ENCODE peak calls at places on chromosomes 3 and 15, in four cellular contexts. B, V, U and I are unnamed samples. For H3K9me3, the result is how much of the 10 kb centered on the place peaks cover.

GRCh38 chr3:139302084-139302800 is 41.6 kb upstream of the MRPS22 start:
- DNase-seq in U (no peak), B (no peak), V (peak), I (no peak)

GRCh38 chr15:89999676-90000174 is 1.4 kb upstream of the ZNF710 start:
- DNase-seq in V (no peak), B (no peak), U (no peak), I (peak)

GRCh38 chr3:41198526-41198925 is 779 bp upstream of the CTNNB1 start:
- DNase-seq in B (peak), U (peak), V (no peak), I (peak)

GRCh38 chr3:17032407-17033034 is 147.8 kb downstream of the PLCL2 start:
- DNase-seq in U (no peak), B (no peak), V (no peak), I (peak)

GRCh38 chr15:60396560-60396963 is 1.2 kb downstream of the ANXA2 start:
- DNase-seq in B (no peak), U (no peak), V (no peak), I (no peak)

GRCh38 chr3:192833177-192833890 is 84.3 kb downstream of the MB21D2 start:
- DNase-seq in B (no peak), V (no peak), U (no peak), I (no peak)

GRCh38 chr15:90327313-90327712 is 24.8 kb upstream of the ZNF774 start:
- DNase-seq in V (no peak), U (no peak), B (no peak), I (no peak)

GRCh38 chr15:78100886-78101285 is 8.5 kb downstream of the SH2D7 start:
- DNase-seq in B (no peak), V (no peak), U (peak), I (no peak)

GRCh38 chr15:98776607-98777281 is 128.4 kb downstream of the IGF1R start:
- DNase-seq in B (no peak), U (no peak), V (no peak), I (no peak)

GRCh38 chr3:128714887-128715496 is 11.0 kb upstream of the RAB7A start:
- DNase-seq in B (peak), U (no peak), V (no peak), I (no peak)

GRCh38 chr15:92714071-92714456 is 58.5 kb upstream of the FAM174B start:
- DNase-seq in B (no peak), V (peak), U (no peak), I (peak)

GRCh38 chr15:63896336-63897115 is 62.8 kb upstream of the HERC1 start:
- DNase-seq in U (no peak), V (peak), B (peak), I (no peak)

GRCh38 chr3:128383316-128384235 is 83.1 kb downstream of the DNAJB8 start:
- DNase-seq in V (peak), B (peak), U (peak), I (peak)

GRCh38 chr3:173865900-173866498 is 468.5 kb downstream of the NLGN1 start:
- DNase-seq in B (no peak), V (no peak), U (no peak), I (no peak)

GRCh38 chr15:52294881-52295420 is 653 bp downstream of the MYO5C start:
- DNase-seq in V (no peak), B (no peak), U (no peak), I (no peak)

GRCh38 chr15:41507820-41508290 is 5.8 kb downstream of the LTK start:
- DNase-seq in B (no peak), U (peak), V (peak), I (no peak)

GRCh38 chr3:125192190-125193035 is 20.1 kb downstream of the SLC12A8 start:
- DNase-seq in V (no peak), U (no peak), B (no peak), I (no peak)

GRCh38 chr3:112610121-112610520 is 30.8 kb downstream of the CCDC80 start:
- DNase-seq in B (no peak), U (no peak), V (no peak), I (no peak)

GRCh38 chr15:32838820-32839219 is 121.0 kb downstream of the GREM1 start:
- DNase-seq in U (no peak), V (no peak), B (no peak), I (no peak)

GRCh38 chr15:66065325-66065724 is 188.2 kb downstream of the MEGF11 start:
- DNase-seq in U (no peak), V (no peak), B (no peak), I (no peak)

GRCh38 chr3:11658180-11658579 is 14.5 kb upstream of the VGLL4 start:
- DNase-seq in U (no peak), V (no peak), B (no peak), I (no peak)

GRCh38 chr3:58332575-58333179 is at the start of gene PXK:
- DNase-seq in U (peak), V (peak), B (peak), I (peak)

GRCh38 chr3:112115161-112115739 is 17.8 kb downstream of the GCSAM start:
- DNase-seq in U (no peak), V (no peak), B (no peak), I (no peak)

GRCh38 chr15:36400936-36401585 is 178.4 kb upstream of the CDIN1 start:
- DNase-seq in V (no peak), U (no peak), B (no peak), I (no peak)

GRCh38 chr3:24177201-24177600 is 232.1 kb downstream of the NR1D2 start:
- DNase-seq in B (no peak), U (no peak), V (no peak), I (no peak)

DNA sequence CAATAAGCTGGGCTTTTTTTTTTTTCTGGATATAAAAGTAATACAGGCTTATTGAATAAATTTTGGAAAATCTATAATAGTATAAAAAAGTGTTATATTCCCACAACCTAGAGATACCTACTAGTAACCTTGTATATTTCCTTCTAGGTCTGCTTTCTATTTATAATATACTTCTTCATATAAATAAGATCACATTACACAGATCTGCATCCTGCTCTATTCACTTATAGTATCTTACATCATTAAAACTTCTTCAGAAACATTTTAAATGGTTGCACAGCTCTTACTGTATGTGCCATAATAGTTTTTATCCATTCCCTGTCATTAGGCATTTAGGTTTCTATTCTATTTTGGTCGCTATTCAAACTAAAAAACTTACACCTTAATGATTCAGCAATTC is 87.0 kb upstream of the TTBK2 start:
- DNase-seq in V (no peak), B (no peak), U (no peak), I (no peak)
- H3K9me3 ChIP-seq in V (under half), B (under half), U (under half), I (under half)

GRCh38 chr3:28399196-28399595 is 50.6 kb upstream of the AZI2 start:
- DNase-seq in U (no peak), V (no peak), B (no peak), I (no peak)
- H3K9me3 ChIP-seq in U (under half), V (under half), B (under half), I (under half)

GRCh38 chr3:183449391-183449790 is 21.0 kb upstream of the MCF2L2 start:
- DNase-seq in V (no peak), B (no peak), U (no peak), I (no peak)

GRCh38 chr3:183448369-183449128 is 20.1 kb upstream of the MCF2L2 start:
- DNase-seq in B (no peak), V (no peak), U (no peak), I (no peak)

GRCh38 chr3:183447206-183448001 is 19.0 kb upstream of the MCF2L2 start:
- DNase-seq in V (peak), U (peak), B (peak), I (peak)

GRCh38 chr3:183444748-183445147 is 16.3 kb upstream of the MCF2L2 start:
- DNase-seq in B (no peak), U (no peak), V (no peak), I (no peak)

GRCh38 chr3:183446838-183447205 is 18.4 kb upstream of the MCF2L2 start:
- DNase-seq in U (no peak), V (no peak), B (no peak), I (no peak)
- H3K9me3 ChIP-seq in U (under half), V (under half), B (under half), I (under half)

GRCh38 chr3:35043040-35043439 is 596.3 kb upstream of the ARPP21 start:
- DNase-seq in B (no peak), U (no peak), V (no peak), I (no peak)
- H3K9me3 ChIP-seq in B (under half), U (under half), V (under half), I (under half)

GRCh38 chr3:18066899-18067582 is 324.6 kb upstream of the TBC1D5 start:
- DNase-seq in B (no peak), U (no peak), V (no peak), I (no peak)

GRCh38 chr3:18071833-18072232 is 329.4 kb upstream of the TBC1D5 start:
- DNase-seq in V (no peak), B (no peak), U (no peak), I (no peak)

GRCh38 chr3:18070944-18071343 is 328.5 kb upstream of the TBC1D5 start:
- DNase-seq in V (no peak), B (no peak), U (no peak), I (no peak)

GRCh38 chr3:18070231-18070630 is 327.8 kb upstream of the TBC1D5 start:
- DNase-seq in B (no peak), U (no peak), V (no peak), I (no peak)

GRCh38 chr3:18069564-18069963 is 327.1 kb upstream of the TBC1D5 start:
- DNase-seq in U (no peak), V (no peak), B (no peak), I (no peak)
- H3K9me3 ChIP-seq in U (under half), V (under half), B (under half), I (under half)

DNA sequence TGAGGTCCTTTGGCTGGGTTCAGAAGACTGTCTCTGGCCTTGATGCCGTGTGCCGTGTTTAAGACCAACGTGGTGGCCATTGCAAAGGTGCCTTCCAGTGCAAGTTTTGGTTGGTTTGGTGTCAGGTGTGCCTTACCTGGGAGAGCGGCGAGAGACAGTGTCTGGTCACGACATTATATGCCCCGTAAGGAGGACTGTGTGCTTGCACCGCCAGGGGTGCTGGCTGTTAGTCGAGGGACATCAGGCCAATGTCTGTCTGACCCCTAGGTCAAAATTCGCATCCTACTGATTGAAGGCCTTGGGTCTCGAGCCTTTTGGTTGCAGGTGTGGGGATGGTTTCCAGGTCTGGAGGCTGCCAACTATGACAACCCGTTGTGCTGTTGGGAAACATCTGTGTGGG is 111.9 kb downstream of the SNRPN start:
- DNase-seq in U (no peak), B (no peak), V (no peak), I (no peak)
- H3K9me3 ChIP-seq in U (half or more), B (half or more), V (under half), I (half or more)